ENCODE peak calls at places on chromosomes 2 and 18, in six cellular contexts. D is CD4-positive, alpha-beta T cell; S is spleen; W is right atrium auricular region; N is uterus; B is Caco-2. L is an unnamed sample.
A peak's percentile ranks its signal among the peaks of the same experiment; 100 is the strongest.

GRCh38 chr2:188345439-188345838 is 53.8 kb downstream of the GULP1 start:
- DNase-seq in D (no peak), N (no peak), B (no peak), W (no peak), S (no peak), L (no peak)

GRCh38 chr18:36441426-36441870 is 143.9 kb downstream of the FHOD3 start:
- DNase-seq in S (no peak), W (no peak), B (no peak), N (no peak), D (no peak), L (no peak)

GRCh38 chr18:29012364-29012763 is 835.4 kb upstream of the CDH2 start:
- DNase-seq in N (no peak), W (no peak), S (no peak), D (no peak), B (no peak), L (no peak)

GRCh38 chr18:62396381-62396780 is 71.3 kb downstream of the TNFRSF11A start:
- DNase-seq in W (no peak), N (no peak), B (no peak), S (no peak), D (no peak), L (no peak)

GRCh38 chr18:9902832-9903231 is 11.0 kb upstream of the VAPA start:
- DNase-seq in S (no peak), B (no peak), D (no peak), N (no peak), W (no peak), L (no peak)

GRCh38 chr2:141393214-141393545 is 737.6 kb downstream of the LRP1B start:
- DNase-seq in S (no peak), D (no peak), N (no peak), B (no peak), W (no peak), L (no peak)

GRCh38 chr18:45166341-45167108 is 448.8 kb upstream of the SLC14A2 start:
- DNase-seq in W (no peak), S (no peak), B (no peak), D (no peak), N (no peak), L (no peak)

GRCh38 chr2:48601349-48601748 is 16.3 kb upstream of the GTF2A1L start:
- DNase-seq in W (no peak), D (no peak), B (peak; percentile 59), N (no peak), S (no peak), L (no peak)

GRCh38 chr2:23918837-23919489 is 8.0 kb downstream of the ATAD2B start:
- DNase-seq in W (no peak), B (no peak), D (no peak), S (peak; percentile 23), N (no peak), L (no peak)

GRCh38 chr18:70195852-70196434 is 9.5 kb downstream of the RTTN start:
- DNase-seq in B (no peak), D (no peak), W (no peak), N (no peak), S (no peak), L (no peak)

GRCh38 chr18:51480562-51481261 is 283.2 kb upstream of the MEX3C start:
- DNase-seq in N (no peak), W (no peak), D (no peak), S (no peak), B (no peak), L (no peak)

GRCh38 chr2:204691911-204692510 is 146.7 kb downstream of the PARD3B start:
- DNase-seq in W (no peak), B (peak; percentile 81), N (peak; percentile 44), D (no peak), S (no peak), L (no peak)

GRCh38 chr2:99938250-99938649 is 204.1 kb downstream of the AFF3 start:
- DNase-seq in N (no peak), S (no peak), B (no peak), W (no peak), D (no peak), L (no peak)

GRCh38 chr2:181746844-181747243 is 66.5 kb upstream of the NEUROD1 start:
- DNase-seq in W (no peak), B (no peak), S (no peak), D (no peak), N (no peak), L (no peak)

GRCh38 chr2:166899676-166900075 is 11.4 kb downstream of the XIRP2 start:
- DNase-seq in W (no peak), D (no peak), N (no peak), B (no peak), S (no peak), L (no peak)

GRCh38 chr2:166897666-166898065 is 9.4 kb downstream of the XIRP2 start:
- DNase-seq in W (no peak), D (no peak), B (no peak), S (no peak), N (no peak), L (no peak)

GRCh38 chr2:166895243-166895642 is 7.0 kb downstream of the XIRP2 start:
- DNase-seq in B (no peak), S (no peak), W (no peak), D (no peak), N (no peak), L (no peak)

GRCh38 chr2:166900700-166901099 is 12.4 kb downstream of the XIRP2 start:
- DNase-seq in W (no peak), S (no peak), N (no peak), B (no peak), D (no peak), L (no peak)
- TF ChIP-seq CTCF in W (no peak), S (no peak), N (no peak), B (peak; percentile 52), D (no peak), L (no peak)

DNA sequence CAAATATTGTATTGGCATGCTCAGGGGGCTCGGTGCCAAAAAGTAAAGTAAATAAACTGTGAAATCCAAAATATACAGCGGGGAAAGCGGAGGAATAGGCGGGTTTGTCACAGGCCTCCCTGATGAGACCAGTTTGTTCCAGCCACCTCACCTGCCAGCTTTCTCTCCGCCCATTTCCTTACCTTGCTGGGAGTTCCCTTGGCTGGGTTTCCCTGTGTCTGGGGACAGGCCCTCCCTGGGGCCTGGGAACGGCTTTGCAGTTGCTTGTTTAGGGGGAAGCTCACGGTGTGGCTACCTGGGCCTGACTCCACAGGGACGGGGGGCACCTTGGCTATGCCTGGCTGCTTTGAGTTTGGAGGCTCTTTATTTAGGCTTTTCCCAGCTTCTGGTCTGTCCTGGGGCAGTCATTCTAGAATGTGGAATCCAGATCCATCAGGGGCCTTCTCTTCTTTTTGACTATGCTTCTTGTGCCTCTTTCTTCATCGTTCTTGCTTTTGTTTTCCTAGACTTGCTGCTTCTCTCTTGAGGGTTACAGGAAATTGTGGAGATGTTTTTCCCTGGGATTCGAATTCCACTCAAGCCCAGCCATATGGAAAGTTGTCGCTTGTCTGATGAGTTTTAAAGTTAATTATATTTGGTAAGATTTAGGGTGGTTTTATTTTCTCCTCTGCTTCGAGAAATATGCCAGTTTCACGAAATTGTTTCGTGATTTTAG is 2.3 kb downstream of the GLI2 start:
- DNase-seq in W (peak; percentile 50), B (no peak), N (no peak), S (peak; percentile 68), D (no peak), L (peak; percentile 85)
- TF ChIP-seq CTCF in W (no peak), B (no peak), N (no peak), S (no peak), D (no peak), L (no peak)

GRCh38 chr2:74441690-74442482 is at the start of gene RTKN:
- DNase-seq in N (no peak), S (peak; percentile 80), D (no peak), W (no peak), B (peak; percentile 89), L (no peak)
- TF ChIP-seq CTCF in N (no peak), S (no peak), D (no peak), W (no peak), B (peak; percentile 2), L (no peak)

GRCh38 chr18:76450452-76450851 is 44.6 kb downstream of the ZNF516 start:
- DNase-seq in B (no peak), D (no peak), S (no peak), W (peak; percentile 58), N (no peak), L (peak; percentile 62)
- TF ChIP-seq CTCF in B (no peak), D (no peak), S (no peak), W (no peak), N (no peak), L (no peak)

GRCh38 chr2:216989335-216990129 is 129.7 kb upstream of the TNP1 start:
- DNase-seq in B (no peak), N (no peak), D (no peak), W (no peak), S (no peak), L (no peak)
- TF ChIP-seq CTCF in B (peak; percentile 33), N (no peak), D (no peak), W (no peak), S (no peak), L (no peak)

GRCh38 chr18:11512096-11513030 is 97.0 kb upstream of the SLC35G4 start:
- DNase-seq in W (no peak), B (peak; percentile 52), S (no peak), N (no peak), D (no peak), L (no peak)
- TF ChIP-seq CTCF in W (no peak), B (peak; percentile 61), S (no peak), N (no peak), D (no peak), L (no peak)